ENCODE peak calls at places on chromosomes 1 and 21, in five cellular contexts. One of them, this sample, is unnamed.

GRCh38 chr1:6248798-6249731 is 5.1 kb downstream of the HES3 start:
- DNase-seq in CD4-positive, alpha-beta memory T cell: no peak
- DNase-seq in Peyer's patch: peak; percentile 76
- DNase-seq in lower lobe of right lung: no peak
- DNase-seq in transverse colon: no peak
- DNase-seq in this sample: no peak

GRCh38 chr1:234276389-234276788 is 96.9 kb upstream of the COA6 start:
- DNase-seq in CD4-positive, alpha-beta memory T cell: no peak
- DNase-seq in Peyer's patch: no peak
- DNase-seq in lower lobe of right lung: no peak
- DNase-seq in transverse colon: no peak
- DNase-seq in this sample: no peak

GRCh38 chr1:229209816-229210215 is 61.1 kb upstream of the RAB4A start:
- DNase-seq in CD4-positive, alpha-beta memory T cell: no peak
- DNase-seq in Peyer's patch: no peak
- DNase-seq in lower lobe of right lung: no peak
- DNase-seq in transverse colon: no peak
- DNase-seq in this sample: peak; percentile 15

GRCh38 chr21:42614391-42614790 is 39.0 kb upstream of the PDE9A start:
- DNase-seq in CD4-positive, alpha-beta memory T cell: peak; percentile 63
- DNase-seq in Peyer's patch: no peak
- DNase-seq in lower lobe of right lung: no peak
- DNase-seq in transverse colon: no peak
- DNase-seq in this sample: peak; percentile 35

GRCh38 chr1:25004355-25004754 is 74.3 kb upstream of the RUNX3 start:
- DNase-seq in CD4-positive, alpha-beta memory T cell: no peak
- DNase-seq in Peyer's patch: no peak
- DNase-seq in lower lobe of right lung: no peak
- DNase-seq in transverse colon: no peak
- DNase-seq in this sample: no peak

GRCh38 chr1:172269644-172270043 is 150.8 kb upstream of the C1orf105 start:
- DNase-seq in CD4-positive, alpha-beta memory T cell: no peak
- DNase-seq in Peyer's patch: no peak
- DNase-seq in lower lobe of right lung: no peak
- DNase-seq in transverse colon: no peak
- DNase-seq in this sample: no peak

GRCh38 chr1:115229016-115229415 is 109.0 kb downstream of the NGF start:
- DNase-seq in CD4-positive, alpha-beta memory T cell: no peak
- DNase-seq in Peyer's patch: no peak
- DNase-seq in lower lobe of right lung: no peak
- DNase-seq in transverse colon: no peak
- DNase-seq in this sample: no peak

GRCh38 chr1:226532553-226532952 is 16.0 kb upstream of the STUM start:
- DNase-seq in CD4-positive, alpha-beta memory T cell: no peak
- DNase-seq in Peyer's patch: no peak
- DNase-seq in lower lobe of right lung: no peak
- DNase-seq in transverse colon: no peak
- DNase-seq in this sample: no peak

GRCh38 chr1:88661188-88661587 is 22.9 kb upstream of the PKN2 start:
- DNase-seq in CD4-positive, alpha-beta memory T cell: peak; percentile 5
- DNase-seq in Peyer's patch: no peak
- DNase-seq in lower lobe of right lung: no peak
- DNase-seq in transverse colon: no peak
- DNase-seq in this sample: no peak

GRCh38 chr1:244052728-244053312 is 1.7 kb downstream of the ZBTB18 start:
- DNase-seq in CD4-positive, alpha-beta memory T cell: no peak
- DNase-seq in Peyer's patch: no peak
- DNase-seq in lower lobe of right lung: no peak
- DNase-seq in transverse colon: no peak
- DNase-seq in this sample: no peak

GRCh38 chr21:36908260-36908908 is 58.1 kb downstream of the HLCS start:
- DNase-seq in CD4-positive, alpha-beta memory T cell: no peak
- DNase-seq in Peyer's patch: no peak
- DNase-seq in lower lobe of right lung: no peak
- DNase-seq in transverse colon: no peak
- DNase-seq in this sample: no peak

GRCh38 chr1:203217139-203217621 is 12.3 kb downstream of the CHIT1 start:
- DNase-seq in CD4-positive, alpha-beta memory T cell: no peak
- DNase-seq in Peyer's patch: no peak
- DNase-seq in lower lobe of right lung: no peak
- DNase-seq in transverse colon: no peak
- DNase-seq in this sample: no peak

GRCh38 chr1:37453647-37454046 is 20.7 kb upstream of the ZC3H12A start:
- DNase-seq in CD4-positive, alpha-beta memory T cell: no peak
- DNase-seq in Peyer's patch: no peak
- DNase-seq in lower lobe of right lung: no peak
- DNase-seq in transverse colon: no peak
- DNase-seq in this sample: no peak

GRCh38 chr1:24737368-24738117 is 7.7 kb upstream of the CLIC4 start:
- DNase-seq in CD4-positive, alpha-beta memory T cell: no peak
- DNase-seq in Peyer's patch: no peak
- DNase-seq in lower lobe of right lung: no peak
- DNase-seq in transverse colon: no peak
- DNase-seq in this sample: no peak

GRCh38 chr1:172089768-172090510 is 248.6 kb downstream of the DNM3 start:
- DNase-seq in CD4-positive, alpha-beta memory T cell: peak; percentile 57
- DNase-seq in Peyer's patch: peak; percentile 74
- DNase-seq in lower lobe of right lung: peak; percentile 76
- DNase-seq in transverse colon: peak; percentile 80
- DNase-seq in this sample: peak; percentile 13

GRCh38 chr1:243475966-243476365 is 220.1 kb downstream of the SDCCAG8 start:
- DNase-seq in CD4-positive, alpha-beta memory T cell: no peak
- DNase-seq in Peyer's patch: no peak
- DNase-seq in lower lobe of right lung: no peak
- DNase-seq in transverse colon: no peak
- DNase-seq in this sample: no peak

GRCh38 chr1:159783724-159784123 is 3.0 kb downstream of the DUSP23 start:
- DNase-seq in CD4-positive, alpha-beta memory T cell: no peak
- DNase-seq in Peyer's patch: no peak
- DNase-seq in lower lobe of right lung: no peak
- DNase-seq in transverse colon: no peak
- DNase-seq in this sample: no peak

GRCh38 chr1:47931395-47931794 is 65.8 kb downstream of the TRABD2B start:
- DNase-seq in CD4-positive, alpha-beta memory T cell: no peak
- DNase-seq in Peyer's patch: peak; percentile 66
- DNase-seq in lower lobe of right lung: no peak
- DNase-seq in transverse colon: peak; percentile 39
- DNase-seq in this sample: no peak

GRCh38 chr1:46181343-46182260 is 5.3 kb upstream of the P3R3URF start:
- DNase-seq in CD4-positive, alpha-beta memory T cell: no peak
- DNase-seq in Peyer's patch: no peak
- DNase-seq in lower lobe of right lung: no peak
- DNase-seq in transverse colon: peak; percentile 56
- DNase-seq in this sample: no peak

GRCh38 chr1:48870596-48870995 is 93.9 kb upstream of the BEND5 start:
- DNase-seq in CD4-positive, alpha-beta memory T cell: no peak
- DNase-seq in Peyer's patch: no peak
- DNase-seq in lower lobe of right lung: no peak
- DNase-seq in transverse colon: no peak
- DNase-seq in this sample: no peak

GRCh38 chr1:204649756-204650155 is 35.8 kb downstream of the LRRN2 start:
- DNase-seq in CD4-positive, alpha-beta memory T cell: no peak
- DNase-seq in Peyer's patch: no peak
- DNase-seq in lower lobe of right lung: no peak
- DNase-seq in transverse colon: peak; percentile 58
- DNase-seq in this sample: no peak

GRCh38 chr1:86429830-86430229 is 5.9 kb downstream of the CLCA2 start:
- DNase-seq in CD4-positive, alpha-beta memory T cell: no peak
- DNase-seq in Peyer's patch: no peak
- DNase-seq in lower lobe of right lung: no peak
- DNase-seq in transverse colon: no peak
- DNase-seq in this sample: no peak

GRCh38 chr21:23695449-23695848 is 1911.8 kb downstream of the MRPL39 start:
- DNase-seq in CD4-positive, alpha-beta memory T cell: no peak
- DNase-seq in Peyer's patch: no peak
- DNase-seq in lower lobe of right lung: no peak
- DNase-seq in transverse colon: no peak
- DNase-seq in this sample: no peak

GRCh38 chr1:23198373-23198772 is 18.9 kb downstream of the HTR1D start:
- DNase-seq in CD4-positive, alpha-beta memory T cell: no peak
- DNase-seq in Peyer's patch: no peak
- DNase-seq in lower lobe of right lung: no peak
- DNase-seq in transverse colon: no peak
- DNase-seq in this sample: no peak

GRCh38 chr1:204961765-204962419 is 81.1 kb upstream of the CNTN2 start:
- DNase-seq in CD4-positive, alpha-beta memory T cell: no peak
- DNase-seq in Peyer's patch: no peak
- DNase-seq in lower lobe of right lung: no peak
- DNase-seq in transverse colon: no peak
- DNase-seq in this sample: no peak

GRCh38 chr1:100433563-100433962 is 81.3 kb downstream of the CDC14A start:
- DNase-seq in CD4-positive, alpha-beta memory T cell: no peak
- DNase-seq in Peyer's patch: no peak
- DNase-seq in lower lobe of right lung: no peak
- DNase-seq in transverse colon: no peak
- DNase-seq in this sample: no peak

GRCh38 chr1:119388450-119388849 is 19.9 kb downstream of the HAO2 start:
- DNase-seq in CD4-positive, alpha-beta memory T cell: no peak
- DNase-seq in Peyer's patch: no peak
- DNase-seq in lower lobe of right lung: no peak
- DNase-seq in transverse colon: no peak
- DNase-seq in this sample: no peak
- H3K4me1 ChIP-seq in CD4-positive, alpha-beta memory T cell: no peaks in the 10 kb centered on the region
- H3K4me1 ChIP-seq in Peyer's patch: no peaks in the 10 kb centered on the region
- H3K4me1 ChIP-seq in lower lobe of right lung: no peaks in the 10 kb centered on the region
- H3K4me1 ChIP-seq in transverse colon: peaks cover 10% of the 10 kb centered on the region
- H3K4me1 ChIP-seq in this sample: no peaks in the 10 kb centered on the region

GRCh38 chr1:1879942-1880341 is 10.9 kb downstream of the GNB1 start:
- DNase-seq in CD4-positive, alpha-beta memory T cell: no peak
- DNase-seq in Peyer's patch: no peak
- DNase-seq in lower lobe of right lung: no peak
- DNase-seq in transverse colon: no peak
- DNase-seq in this sample: no peak
- H3K4me1 ChIP-seq in CD4-positive, alpha-beta memory T cell: peaks cover 92% of the 10 kb centered on the region
- H3K4me1 ChIP-seq in Peyer's patch: no peaks in the 10 kb centered on the region
- H3K4me1 ChIP-seq in lower lobe of right lung: peaks cover 84% of the 10 kb centered on the region
- H3K4me1 ChIP-seq in transverse colon: peaks cover 46% of the 10 kb centered on the region
- H3K4me1 ChIP-seq in this sample: peaks cover 73% of the 10 kb centered on the region

DNA sequence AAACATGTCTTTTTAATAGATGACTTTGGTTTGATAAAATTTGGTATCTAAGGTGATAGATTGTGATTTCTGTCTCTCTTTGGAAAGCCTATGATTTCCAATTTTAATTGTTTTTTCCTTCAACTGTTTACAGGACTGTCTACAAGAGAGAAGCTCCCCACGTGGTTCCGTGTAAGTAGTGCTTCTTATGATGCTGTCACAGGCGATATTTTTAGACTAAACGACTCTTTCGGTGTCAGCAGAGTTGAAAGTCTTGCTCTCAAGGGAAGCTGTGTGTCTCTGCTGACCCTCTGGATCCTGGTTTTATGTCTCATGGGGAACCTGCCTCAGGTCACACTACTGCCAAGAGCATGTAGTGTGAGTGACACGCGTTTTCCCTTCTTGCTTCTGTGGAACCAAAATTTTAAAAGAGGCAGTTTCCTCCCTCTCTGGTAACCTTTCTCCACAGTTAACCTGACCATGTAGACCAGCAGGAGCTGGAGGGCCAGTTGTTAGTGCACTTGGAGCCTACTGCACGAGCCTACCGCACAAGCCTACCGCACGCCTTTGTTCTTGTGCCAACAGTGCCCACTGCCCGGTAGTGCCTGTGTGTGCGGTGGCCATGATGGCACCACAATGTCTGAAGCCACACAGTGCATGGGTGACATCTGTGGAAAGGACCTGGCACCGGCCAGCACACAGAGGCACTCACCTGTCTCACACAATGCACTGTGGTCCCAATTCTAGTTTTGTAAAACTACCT is 91.9 kb downstream of the PCBP3 start:
- DNase-seq in CD4-positive, alpha-beta memory T cell: no peak
- DNase-seq in Peyer's patch: no peak
- DNase-seq in lower lobe of right lung: no peak
- DNase-seq in transverse colon: no peak
- DNase-seq in this sample: no peak
- H3K4me1 ChIP-seq in CD4-positive, alpha-beta memory T cell: peaks cover 4% of the 10 kb centered on the region
- H3K4me1 ChIP-seq in Peyer's patch: no peaks in the 10 kb centered on the region
- H3K4me1 ChIP-seq in lower lobe of right lung: no peaks in the 10 kb centered on the region
- H3K4me1 ChIP-seq in transverse colon: no peaks in the 10 kb centered on the region
- H3K4me1 ChIP-seq in this sample: peaks cover 17% of the 10 kb centered on the region

DNA sequence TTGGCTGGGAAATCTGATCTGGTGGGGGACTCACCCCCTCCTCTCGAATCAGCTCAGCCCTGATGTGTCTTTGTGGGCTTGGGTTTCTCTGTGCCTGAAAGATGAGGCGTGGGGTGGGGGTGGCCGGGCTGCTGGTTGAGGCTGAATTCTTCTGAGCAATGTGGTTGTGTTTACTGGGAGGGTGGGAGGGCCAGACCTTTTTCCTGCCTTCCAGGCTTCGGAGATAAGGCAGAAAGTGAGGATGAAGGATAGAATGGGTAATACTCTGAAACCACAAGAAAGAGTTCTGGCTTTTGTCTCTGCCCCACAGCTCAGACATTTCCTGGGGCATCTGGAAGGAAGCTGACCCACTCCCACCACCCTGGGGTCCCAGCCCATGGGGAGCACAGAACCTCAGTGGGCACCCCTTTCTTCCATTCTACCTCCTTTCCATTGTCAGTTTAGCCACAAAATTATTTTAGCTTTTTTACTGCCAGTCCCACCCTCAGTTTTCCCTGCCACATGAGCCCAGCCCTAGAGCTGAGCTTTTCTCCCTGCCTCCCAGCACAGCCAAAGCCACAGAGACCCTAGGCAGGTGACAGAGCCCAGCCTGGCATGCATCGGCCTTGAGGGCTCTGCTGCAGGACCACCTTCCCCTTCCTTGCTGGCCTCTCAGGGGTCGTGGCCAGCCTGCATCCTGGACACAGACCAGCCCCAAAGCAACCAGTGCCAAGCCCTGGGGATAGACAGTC is 11.2 kb downstream of the ALX3 start:
- DNase-seq in CD4-positive, alpha-beta memory T cell: no peak
- DNase-seq in Peyer's patch: no peak
- DNase-seq in lower lobe of right lung: no peak
- DNase-seq in transverse colon: no peak
- DNase-seq in this sample: no peak
- H3K4me1 ChIP-seq in CD4-positive, alpha-beta memory T cell: no peaks in the 10 kb centered on the region
- H3K4me1 ChIP-seq in Peyer's patch: no peaks in the 10 kb centered on the region
- H3K4me1 ChIP-seq in lower lobe of right lung: peaks cover 3% of the 10 kb centered on the region
- H3K4me1 ChIP-seq in transverse colon: peaks cover 10% of the 10 kb centered on the region
- H3K4me1 ChIP-seq in this sample: no peaks in the 10 kb centered on the region

GRCh38 chr1:235289859-235290739 is 37.9 kb downstream of the ARID4B start:
- DNase-seq in CD4-positive, alpha-beta memory T cell: no peak
- DNase-seq in Peyer's patch: no peak
- DNase-seq in lower lobe of right lung: no peak
- DNase-seq in transverse colon: no peak
- DNase-seq in this sample: no peak
- H3K4me1 ChIP-seq in CD4-positive, alpha-beta memory T cell: peaks cover 91% of the 10 kb centered on the region
- H3K4me1 ChIP-seq in Peyer's patch: no peaks in the 10 kb centered on the region
- H3K4me1 ChIP-seq in lower lobe of right lung: peaks cover 41% of the 10 kb centered on the region
- H3K4me1 ChIP-seq in transverse colon: peaks cover 37% of the 10 kb centered on the region
- H3K4me1 ChIP-seq in this sample: peaks cover 50% of the 10 kb centered on the region

GRCh38 chr1:15233689-15234088 is 13.3 kb upstream of the FHAD1 start:
- DNase-seq in CD4-positive, alpha-beta memory T cell: no peak
- DNase-seq in Peyer's patch: no peak
- DNase-seq in lower lobe of right lung: no peak
- DNase-seq in transverse colon: no peak
- DNase-seq in this sample: no peak
- H3K4me1 ChIP-seq in CD4-positive, alpha-beta memory T cell: no peaks in the 10 kb centered on the region
- H3K4me1 ChIP-seq in Peyer's patch: no peaks in the 10 kb centered on the region
- H3K4me1 ChIP-seq in lower lobe of right lung: no peaks in the 10 kb centered on the region
- H3K4me1 ChIP-seq in transverse colon: peaks cover 6% of the 10 kb centered on the region
- H3K4me1 ChIP-seq in this sample: no peaks in the 10 kb centered on the region